ENCODE peak calls at places on chromosome 1, in six cellular contexts. Y is lower lobe of right lung, N is breast epithelium, X is heart left ventricle, V is Peyer's patch, E is K562. G is an unnamed sample. For H3K27me3, the result is how much of the 10 kb centered on the place peaks cover.

GRCh38 chr1:241391926-241392710 is 35.1 kb upstream of the RGS7 start:
- DNase-seq in N (no peak), V (no peak), E (no peak), X (no peak), Y (no peak), G (no peak)

GRCh38 chr1:203158967-203159665 is 16.5 kb downstream of the MYBPH start:
- DNase-seq in Y (peak), E (no peak), X (no peak), V (no peak), N (no peak), G (no peak)

GRCh38 chr1:206892351-206892984 is 4.8 kb upstream of the IL24 start:
- DNase-seq in Y (no peak), E (no peak), N (no peak), X (no peak), V (no peak), G (no peak)

GRCh38 chr1:214216031-214216430 is 64.9 kb upstream of the SMYD2 start:
- DNase-seq in E (no peak), N (no peak), V (no peak), Y (no peak), X (no peak), G (no peak)

GRCh38 chr1:4668738-4669700 is 14.6 kb downstream of the AJAP1 start:
- DNase-seq in X (no peak), Y (no peak), N (no peak), E (no peak), V (no peak), G (no peak)

GRCh38 chr1:92882817-92883216 is 51.0 kb downstream of the RPL5 start:
- DNase-seq in N (no peak), V (no peak), X (no peak), Y (no peak), E (no peak), G (no peak)

GRCh38 chr1:13725714-13726175 is 25.8 kb downstream of the PRDM2 start:
- DNase-seq in E (no peak), X (no peak), N (peak), V (no peak), Y (no peak), G (no peak)

GRCh38 chr1:65167544-65167943 is 19.5 kb downstream of the AK4 start:
- DNase-seq in E (no peak), X (no peak), Y (no peak), N (no peak), V (no peak), G (no peak)

GRCh38 chr1:54567961-54568360 is 19.9 kb downstream of the ACOT11 start:
- DNase-seq in N (no peak), V (no peak), X (peak), Y (no peak), E (no peak), G (no peak)

GRCh38 chr1:91402023-91402422 is 2.6 kb downstream of the HFM1 start:
- DNase-seq in V (no peak), Y (no peak), X (no peak), N (no peak), E (peak), G (no peak)

GRCh38 chr1:178551940-178552339 is 39.0 kb downstream of the TEX35 start:
- DNase-seq in E (no peak), Y (no peak), N (no peak), V (no peak), X (no peak), G (no peak)

GRCh38 chr1:63917571-63918394 is 144.0 kb downstream of the ROR1 start:
- DNase-seq in N (no peak), X (no peak), E (peak), Y (no peak), V (no peak), G (no peak)

GRCh38 chr1:99756598-99756997 is 9.8 kb downstream of the FRRS1 start:
- DNase-seq in V (no peak), X (no peak), Y (no peak), E (no peak), N (no peak), G (no peak)

GRCh38 chr1:220789532-220790147 is 2.9 kb downstream of the MTARC1 start:
- DNase-seq in X (no peak), V (no peak), Y (no peak), E (no peak), N (no peak), G (no peak)

GRCh38 chr1:208243522-208243850 is 698 bp downstream of the PLXNA2 start:
- DNase-seq in V (peak), X (no peak), E (peak), N (no peak), Y (no peak), G (no peak)

GRCh38 chr1:237470712-237471310 is 419.9 kb downstream of the ZP4 start:
- DNase-seq in N (no peak), X (no peak), Y (no peak), E (no peak), V (no peak), G (no peak)

GRCh38 chr1:234408757-234409156 is 35.5 kb downstream of the COA6 start:
- DNase-seq in N (no peak), E (no peak), Y (no peak), X (no peak), V (no peak), G (no peak)

GRCh38 chr1:151596166-151596933 is 15.5 kb upstream of the SNX27 start:
- DNase-seq in X (no peak), V (no peak), Y (no peak), N (no peak), E (peak), G (no peak)

GRCh38 chr1:7454052-7454815 is 316.9 kb upstream of the VAMP3 start:
- DNase-seq in Y (no peak), N (no peak), V (peak), E (no peak), X (no peak), G (no peak)

GRCh38 chr1:74712863-74713262 is 20.0 kb downstream of the CRYZ start:
- DNase-seq in X (no peak), Y (no peak), E (no peak), N (no peak), V (no peak), G (no peak)

GRCh38 chr1:177238967-177239366 is 68.2 kb downstream of the BRINP2 start:
- DNase-seq in X (no peak), N (no peak), E (no peak), V (no peak), Y (no peak), G (no peak)

GRCh38 chr1:44542415-44543063 is 131.7 kb downstream of the TMEM53 start:
- DNase-seq in V (no peak), Y (no peak), X (no peak), E (no peak), N (no peak), G (peak)

GRCh38 chr1:223720987-223721591 is 8.8 kb downstream of the CAPN2 start:
- DNase-seq in Y (no peak), N (peak), E (no peak), X (no peak), V (no peak), G (no peak)

GRCh38 chr1:40014812-40015594 is 25.5 kb upstream of the CAP1 start:
- DNase-seq in Y (no peak), X (no peak), E (no peak), V (no peak), N (no peak), G (no peak)

GRCh38 chr1:15836772-15837669 is 10.5 kb upstream of the SPEN start:
- DNase-seq in V (peak), N (no peak), E (no peak), X (peak), Y (peak), G (peak)

GRCh38 chr1:182707116-182707515 is 22.7 kb upstream of the RGS8 start:
- DNase-seq in X (no peak), E (no peak), V (no peak), Y (no peak), N (no peak), G (no peak)

GRCh38 chr1:234862944-234863515 is 253.1 kb upstream of the IRF2BP2 start:
- DNase-seq in V (peak), N (peak), Y (peak), X (peak), E (no peak), G (no peak)

GRCh38 chr1:222288056-222288455 is 259.8 kb downstream of the HHIPL2 start:
- DNase-seq in V (no peak), Y (no peak), X (no peak), N (peak), E (no peak), G (no peak)

GRCh38 chr1:9315411-9316079 is 22.9 kb downstream of the SPSB1 start:
- DNase-seq in V (no peak), X (no peak), Y (no peak), E (no peak), N (no peak), G (no peak)

GRCh38 chr1:156920233-156921052 is at the start of gene LRRC71:
- DNase-seq in N (peak), V (peak), Y (peak), E (peak), X (peak), G (peak)

GRCh38 chr1:242043165-242043564 is 44.3 kb upstream of the MAP1LC3C start:
- DNase-seq in X (no peak), V (no peak), E (no peak), Y (no peak), N (no peak), G (no peak)

GRCh38 chr1:153387785-153388184 is 3.1 kb downstream of the S100A8 start:
- DNase-seq in V (no peak), N (no peak), X (no peak), E (no peak), Y (no peak), G (no peak)

GRCh38 chr1:23601104-23601967 is 42.0 kb upstream of the ID3 start:
- DNase-seq in N (no peak), V (no peak), Y (no peak), X (peak), E (no peak), G (no peak)

GRCh38 chr1:24921938-24922662 is 8.0 kb downstream of the RUNX3 start:
- DNase-seq in Y (no peak), E (no peak), X (no peak), V (no peak), N (no peak), G (no peak)

GRCh38 chr1:85816606-85817005 is 108.4 kb upstream of the ZNHIT6 start:
- DNase-seq in E (no peak), N (no peak), X (no peak), V (no peak), Y (no peak), G (no peak)

GRCh38 chr1:182395911-182396310 is 4.3 kb upstream of the GLUL start:
- DNase-seq in X (no peak), E (no peak), Y (no peak), N (no peak), V (no peak), G (no peak)

GRCh38 chr1:36142121-36142520 is 7.2 kb downstream of the TRAPPC3 start:
- DNase-seq in N (no peak), Y (no peak), V (no peak), X (no peak), E (no peak), G (no peak)

GRCh38 chr1:226002667-226003501 is 3.7 kb upstream of the SDE2 start:
- DNase-seq in E (peak), Y (peak), N (peak), V (no peak), X (peak), G (peak)

DNA sequence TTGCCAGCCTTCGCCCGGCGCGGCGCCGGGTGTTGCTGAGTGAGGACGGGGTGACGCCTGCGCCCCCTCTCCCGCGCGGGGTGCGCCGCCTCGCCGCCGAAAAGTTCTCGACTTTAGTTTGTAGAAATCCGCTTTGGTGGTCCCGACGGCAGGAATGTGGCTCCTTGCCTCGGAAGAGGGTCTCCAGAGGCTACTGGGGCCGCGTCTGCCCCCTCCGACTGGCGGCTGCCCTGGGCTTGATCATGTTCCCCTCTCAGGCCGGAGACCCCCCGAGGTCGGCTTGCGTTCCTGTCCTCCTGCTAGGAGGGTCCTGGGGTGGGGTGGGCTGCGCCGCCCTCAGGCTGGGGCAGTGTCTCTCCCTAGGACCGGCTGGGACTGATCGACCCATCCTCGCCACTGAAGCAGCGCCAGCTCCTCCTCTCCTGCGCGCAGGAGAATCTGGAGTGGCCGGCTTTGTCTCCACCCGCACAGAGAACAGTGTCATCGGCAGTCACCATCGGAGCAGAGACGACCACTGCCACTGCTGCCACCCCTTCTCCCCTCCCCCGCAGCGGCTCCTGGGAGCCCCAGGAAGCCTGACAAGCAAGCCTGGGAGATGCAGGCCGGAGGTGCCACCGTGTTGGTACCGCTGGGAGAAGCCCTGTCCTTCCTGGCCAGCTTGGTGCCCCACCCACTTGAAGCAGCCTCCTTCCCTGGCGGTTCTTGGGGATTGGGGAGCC is 554 bp upstream of the SLC30A2 start:
- DNase-seq in V (no peak), N (no peak), E (no peak), Y (no peak), X (no peak), G (no peak)
- H3K27me3 ChIP-seq in V (under half), N (half or more), E (under half), Y (half or more), X (under half), G (half or more)

GRCh38 chr1:14835725-14836124 is 237.2 kb downstream of the KAZN start:
- DNase-seq in X (no peak), E (no peak), N (no peak), Y (no peak), V (no peak), G (no peak)
- H3K27ac ChIP-seq in X (no peak), E (no peak), N (peak), Y (no peak), V (no peak), G (no peak)

GRCh38 chr1:172753964-172754363 is 95.1 kb downstream of the FASLG start:
- DNase-seq in X (no peak), E (no peak), N (no peak), V (no peak), Y (no peak), G (no peak)
- TF ChIP-seq CTCF in X (no peak), E (no peak), N (no peak), V (no peak), Y (no peak), G (no peak)

DNA sequence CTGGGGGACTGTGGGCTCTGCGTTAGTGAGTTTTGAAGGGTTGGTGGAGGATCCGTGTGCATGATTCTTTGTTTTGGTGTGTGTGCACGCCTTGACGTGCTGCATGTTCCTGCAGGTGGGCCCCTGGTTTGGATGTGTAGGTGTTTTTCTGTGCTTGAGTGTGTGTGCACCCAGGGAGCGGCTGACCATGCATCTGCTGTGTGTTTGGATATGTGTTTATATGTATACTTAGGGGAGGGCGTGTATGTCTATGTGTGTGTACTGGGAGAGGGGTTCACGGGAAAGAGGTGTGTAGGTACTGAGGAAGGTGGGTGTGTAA is 1.1 kb downstream of the VANGL2 start:
- DNase-seq in N (no peak), E (no peak), V (no peak), Y (no peak), X (no peak), G (no peak)
- H3K27me3 ChIP-seq in N (under half), E (under half), V (under half), Y (under half), X (under half), G (under half)

DNA sequence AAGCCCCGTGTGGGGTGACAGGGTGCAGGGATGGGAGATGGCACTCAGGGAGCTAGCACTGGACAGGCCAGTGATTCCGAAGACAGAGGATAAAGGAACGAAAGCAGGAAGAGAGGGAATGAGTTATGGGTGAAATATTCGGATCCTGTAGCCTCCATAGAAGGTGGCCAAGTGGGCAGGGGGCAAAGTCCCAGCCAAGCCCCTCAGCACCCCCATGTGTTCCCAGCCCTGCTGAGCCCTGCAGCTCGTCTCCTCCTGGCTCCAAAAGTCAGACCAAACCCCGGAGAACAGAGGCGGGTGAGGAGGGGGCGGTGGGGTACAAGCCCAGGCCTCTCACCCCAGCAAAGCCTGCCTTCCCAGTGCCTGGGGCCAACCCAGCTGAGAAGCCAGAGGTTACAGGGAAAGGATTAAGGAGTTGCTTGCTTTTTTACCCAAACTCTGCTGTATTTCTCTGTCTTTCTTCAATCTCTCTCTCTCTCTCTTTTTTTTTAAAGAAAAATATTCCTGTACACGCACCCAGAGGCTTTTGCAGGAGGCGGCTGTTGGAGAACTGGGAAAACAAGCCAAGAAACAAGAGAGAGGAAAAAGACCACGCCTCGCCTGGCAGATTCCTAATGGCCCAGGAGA is 14.1 kb upstream of the WASF2 start:
- DNase-seq in Y (peak), V (no peak), X (peak), N (no peak), E (no peak), G (no peak)
- H3K27ac ChIP-seq in Y (peak), V (peak), X (peak), N (peak), E (peak), G (peak)

GRCh38 chr1:165253818-165254254 is 102.7 kb downstream of the LMX1A start:
- DNase-seq in N (no peak), E (no peak), X (no peak), V (no peak), Y (no peak), G (no peak)
- TF ChIP-seq CTCF in N (no peak), E (no peak), X (no peak), V (no peak), Y (no peak), G (no peak)

GRCh38 chr1:159197767-159198557 is 6.7 kb upstream of the ACKR1 start:
- DNase-seq in V (peak), E (peak), X (no peak), N (peak), Y (peak), G (peak)
- H3K27me3 ChIP-seq in V (under half), E (under half), X (under half), N (under half), Y (under half), G (under half)

DNA sequence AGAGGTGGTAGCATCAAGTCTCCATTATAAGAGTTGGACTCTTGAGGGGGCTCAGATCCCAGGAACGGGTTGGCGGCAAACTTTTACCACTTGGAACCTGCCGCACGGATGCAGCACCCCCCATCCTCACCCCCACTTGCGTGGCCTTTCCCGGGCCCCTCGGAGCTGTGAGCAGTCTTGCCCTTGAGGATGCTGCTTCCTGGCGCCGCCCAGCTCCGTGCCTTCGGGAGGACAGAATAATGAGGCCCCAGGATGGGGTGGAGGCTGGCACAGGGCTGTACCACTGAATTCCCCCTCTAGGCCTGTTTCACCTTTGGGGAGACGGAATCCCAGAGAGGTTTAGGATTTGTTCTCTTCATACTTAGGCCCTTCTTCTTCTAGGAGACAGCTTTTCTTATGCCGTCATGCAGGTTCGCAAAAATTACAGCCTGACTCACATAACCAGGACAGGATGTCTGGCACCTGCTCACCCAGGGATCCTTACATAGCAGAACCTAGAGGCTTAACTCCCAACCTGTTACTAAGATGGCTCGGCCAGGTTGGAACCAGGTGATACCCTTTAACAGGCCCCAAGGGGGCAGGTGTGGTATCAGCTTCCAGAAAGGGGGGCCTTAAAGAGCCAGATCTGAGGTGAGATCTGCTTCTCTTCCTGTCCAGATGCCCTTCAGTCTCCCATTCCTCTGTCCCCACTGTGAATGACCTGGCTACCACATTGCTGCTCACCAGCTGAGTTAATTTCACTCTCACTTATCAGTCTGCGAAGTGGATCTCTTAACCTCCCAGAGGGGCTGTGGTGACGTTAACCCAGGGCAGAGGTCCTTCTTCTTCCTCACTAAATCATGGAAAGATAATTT is 1.5 kb downstream of the TRNP1 start:
- DNase-seq in Y (no peak), E (no peak), V (no peak), X (peak), N (no peak), G (no peak)
- H3K27ac ChIP-seq in Y (peak), E (no peak), V (no peak), X (peak), N (peak), G (no peak)

GRCh38 chr1:59290173-59290954 is 6.5 kb upstream of the FGGY start:
- DNase-seq in X (no peak), Y (peak), E (peak), N (no peak), V (no peak), G (peak)
- TF ChIP-seq CTCF in X (peak), Y (peak), E (peak), N (peak), V (no peak), G (peak)